ENCODE peak calls at places on chromosomes 5 and 9, in six cellular contexts. P, I, F, Z, S and V are unnamed samples.

GRCh38 chr5:1536298-1537165 is 12.8 kb upstream of the LPCAT1 start:
- DNase-seq in Z (no peak), F (no peak), P (peak), S (peak), I (no peak), V (no peak)

GRCh38 chr9:82148849-82149544 is 160.4 kb downstream of the SPATA31D1 start:
- DNase-seq in I (no peak), F (no peak), S (no peak), Z (peak), P (no peak), V (no peak)

GRCh38 chr9:77848897-77849296 is 182.7 kb downstream of the GNAQ start:
- DNase-seq in I (no peak), Z (peak), F (no peak), P (no peak), S (no peak), V (no peak)

GRCh38 chr9:82091100-82091499 is 102.5 kb downstream of the SPATA31D1 start:
- DNase-seq in S (no peak), P (no peak), F (no peak), I (no peak), Z (peak), V (no peak)

GRCh38 chr5:137231535-137231934 is 267.6 kb downstream of the SPOCK1 start:
- DNase-seq in I (no peak), S (no peak), P (no peak), F (no peak), Z (peak), V (no peak)

GRCh38 chr9:123749580-123750202 is 180.2 kb downstream of the DENND1A start:
- DNase-seq in P (no peak), I (no peak), Z (peak), S (no peak), F (no peak), V (no peak)

GRCh38 chr5:173505634-173506033 is 110.8 kb downstream of the BOD1 start:
- DNase-seq in I (no peak), Z (no peak), P (no peak), S (no peak), F (no peak), V (no peak)

GRCh38 chr5:141430332-141431113 is at the start of gene PCDHGA12:
- DNase-seq in P (no peak), F (no peak), I (no peak), Z (peak), S (no peak), V (no peak)

GRCh38 chr5:173312821-173313220 is 15.4 kb downstream of the STC2 start:
- DNase-seq in F (no peak), Z (no peak), S (no peak), P (no peak), I (no peak), V (no peak)